ENCODE peak calls at places on chromosome 1, in ten cellular contexts. L is ecto neural progenitor cell, W is Daoy, O is A549, Q is NCI-H1092 treated with DMSO at 0.1 percent for 48 hours, B is foreskin fibroblast, N is GM13976, S is CMK, G is NB4, H is HT1080. F is an unnamed sample.

GRCh38 chr1:89535537-89535936 is 10.9 kb downstream of the LRRC8B start:
- DNase-seq in L (no peak), G (no peak), B (no peak), H (no peak), S (no peak), Q (no peak), O (no peak), N (no peak), W (no peak), F (no peak)

GRCh38 chr1:204870165-204870912 is at the start of gene NFASC:
- DNase-seq in O (no peak), Q (no peak), H (no peak), L (peak), S (no peak), W (no peak), B (no peak), N (no peak), G (no peak), F (no peak)

GRCh38 chr1:18249691-18250090 is 142.1 kb downstream of the IGSF21 start:
- DNase-seq in S (no peak), B (no peak), H (no peak), W (no peak), G (no peak), L (no peak), O (no peak), Q (peak), N (no peak), F (no peak)

GRCh38 chr1:63798284-63798683 is 24.5 kb downstream of the ROR1 start:
- DNase-seq in S (no peak), B (no peak), N (no peak), L (no peak), G (no peak), H (no peak), O (no peak), W (no peak), Q (no peak), F (no peak)

GRCh38 chr1:107318932-107319331 is 178.1 kb downstream of the NTNG1 start:
- DNase-seq in B (no peak), L (no peak), Q (no peak), S (no peak), N (no peak), G (peak), O (no peak), W (no peak), H (no peak), F (no peak)

GRCh38 chr1:68495968-68496679 is 758 bp downstream of the DEPDC1 start:
- DNase-seq in N (peak), Q (peak), W (peak), B (no peak), O (peak), L (peak), G (peak), H (peak), S (no peak), F (no peak)

GRCh38 chr1:18908911-18909771 is 6.8 kb upstream of the ALDH4A1 start:
- DNase-seq in L (no peak), B (no peak), S (peak), G (no peak), Q (no peak), N (no peak), O (no peak), W (no peak), H (no peak), F (no peak)

GRCh38 chr1:160836561-160836960 is 26.1 kb downstream of the CD244 start:
- DNase-seq in W (no peak), S (no peak), O (no peak), L (no peak), G (peak), Q (no peak), N (no peak), H (no peak), B (no peak), F (peak)

GRCh38 chr1:205272541-205272940 is 44.8 kb downstream of the TMCC2 start:
- DNase-seq in O (no peak), S (no peak), Q (no peak), B (no peak), N (no peak), L (no peak), G (no peak), H (no peak), W (no peak), F (no peak)

F was measured in islet precursor cell.